ENCODE peak calls at places on chromosomes 2 and 18, in four cellular contexts. Z is HL-60, S is T1000, X is prostate gland. B is an unnamed sample.

GRCh38 chr2:95260028-95261023 is 13.9 kb upstream of the PROM2 start:
- DNase-seq in X (peak), Z (peak), S (no peak), B (no peak)

GRCh38 chr2:161775971-161776370 is 151.8 kb downstream of the SLC4A10 start:
- DNase-seq in Z (no peak), S (no peak), X (no peak), B (no peak)

GRCh38 chr2:197269173-197269572 is 41.4 kb downstream of the ANKRD44 start:
- DNase-seq in Z (no peak), X (no peak), S (no peak), B (no peak)

GRCh38 chr2:124778076-124778475 is 753.0 kb downstream of the CNTNAP5 start:
- DNase-seq in Z (no peak), X (no peak), S (peak), B (no peak)

GRCh38 chr2:130372833-130373807 is 17.3 kb downstream of the PTPN18 start:
- DNase-seq in X (no peak), Z (no peak), S (no peak), B (no peak)

GRCh38 chr2:196170202-196170680 is 1.1 kb downstream of the STK17B start:
- DNase-seq in S (no peak), X (peak), Z (peak), B (no peak)

GRCh38 chr2:238094438-238095022 is 5.6 kb upstream of the ESPNL start:
- DNase-seq in Z (no peak), X (no peak), S (no peak), B (no peak)

GRCh38 chr2:9740382-9741040 is 102.8 kb upstream of the TAF1B start:
- DNase-seq in Z (no peak), X (no peak), S (no peak), B (no peak)

GRCh38 chr2:86622409-86622877 is 1.2 kb downstream of the RNF103 start:
- DNase-seq in S (no peak), Z (peak), X (peak), B (no peak)

GRCh38 chr2:134799936-134800335 is 38.5 kb upstream of the ACMSD start:
- DNase-seq in X (no peak), S (no peak), Z (no peak), B (no peak)

GRCh38 chr2:160940271-160940670 is 220.0 kb upstream of the TANK start:
- DNase-seq in X (no peak), Z (no peak), S (no peak), B (no peak)

GRCh38 chr2:229726643-229727042 is 12.3 kb upstream of the DNER start:
- DNase-seq in S (no peak), X (no peak), Z (no peak), B (no peak)

GRCh38 chr2:179936654-179937053 is 70.4 kb downstream of the CWC22 start:
- DNase-seq in Z (peak), X (no peak), S (no peak), B (no peak)

GRCh38 chr18:27967938-27968803 is 208.8 kb downstream of the CDH2 start:
- DNase-seq in X (no peak), Z (no peak), S (no peak), B (no peak)

GRCh38 chr2:124027182-124027581 is 2.1 kb downstream of the CNTNAP5 start:
- DNase-seq in X (peak), Z (peak), S (no peak), B (no peak)

GRCh38 chr2:14520385-14520945 is 112.1 kb upstream of the LRATD1 start:
- DNase-seq in Z (no peak), S (no peak), X (no peak), B (no peak)

GRCh38 chr2:239380831-239381708 is 19.8 kb downstream of the HDAC4 start:
- DNase-seq in S (no peak), X (no peak), Z (no peak), B (no peak)

GRCh38 chr18:36195427-36196122 is 8.3 kb downstream of the MOCOS start:
- DNase-seq in X (no peak), S (no peak), Z (no peak), B (no peak)

GRCh38 chr2:1674766-1675397 is 69.4 kb downstream of the PXDN start:
- DNase-seq in X (no peak), S (no peak), Z (no peak), B (no peak)

GRCh38 chr2:45616663-45617411 is 5.8 kb upstream of the SRBD1 start:
- DNase-seq in X (no peak), S (no peak), Z (no peak), B (no peak)

GRCh38 chr2:134314656-134315377 is 60.9 kb downstream of the MGAT5 start:
- DNase-seq in Z (no peak), X (no peak), S (no peak), B (no peak)

GRCh38 chr2:158688722-158689121 is 106.4 kb upstream of the DAPL1 start:
- DNase-seq in X (no peak), S (peak), Z (no peak), B (no peak)

GRCh38 chr2:46951290-46952064 is 35.9 kb upstream of the MCFD2 start:
- DNase-seq in S (no peak), Z (no peak), X (no peak), B (no peak)

GRCh38 chr18:11512096-11513030 is 97.0 kb upstream of the SLC35G4 start:
- DNase-seq in S (no peak), X (no peak), Z (no peak), B (no peak)

GRCh38 chr2:12261993-12262680 is 454.6 kb upstream of the TRIB2 start:
- DNase-seq in S (no peak), X (no peak), Z (no peak), B (no peak)

GRCh38 chr2:64327510-64328414 is 126.2 kb upstream of the LGALSL start:
- DNase-seq in Z (peak), X (peak), S (no peak), B (no peak)

GRCh38 chr2:142875010-142875409 is 2.5 kb upstream of the KYNU start:
- DNase-seq in S (no peak), Z (no peak), X (no peak), B (no peak)

GRCh38 chr2:213021971-213022899 is 129.2 kb downstream of the IKZF2 start:
- DNase-seq in S (no peak), X (no peak), Z (no peak), B (peak)

GRCh38 chr2:12352891-12353290 is 363.8 kb upstream of the TRIB2 start:
- DNase-seq in X (no peak), Z (no peak), S (no peak), B (peak)

GRCh38 chr18:61825386-61825785 is 67.4 kb downstream of the RNF152 start:
- DNase-seq in Z (no peak), X (no peak), S (no peak), B (no peak)

GRCh38 chr2:204681412-204681811 is 136.1 kb downstream of the PARD3B start:
- DNase-seq in X (no peak), Z (no peak), S (no peak), B (no peak)

GRCh38 chr2:98702127-98702802 is 28.7 kb downstream of the MGAT4A start:
- DNase-seq in Z (no peak), S (no peak), X (peak), B (no peak)

GRCh38 chr18:50602466-50602865 is 42.6 kb downstream of the MAPK4 start:
- DNase-seq in X (no peak), Z (no peak), S (no peak), B (no peak)

GRCh38 chr2:11784747-11785610 is 38.5 kb downstream of the LPIN1 start:
- DNase-seq in S (no peak), X (peak), Z (peak), B (no peak)

GRCh38 chr2:241836257-241836656 is 22.4 kb downstream of the PDCD1 start:
- DNase-seq in S (no peak), Z (no peak), X (no peak), B (no peak)